ENCODE peak calls at places on chromosomes 6 and 20, in eight cellular contexts. W is H7; R is T-helper 9 cell; O is Calu3; Z is activated CD8-positive, alpha-beta T cell treated with anti-CD3 and anti-CD28 coated beads for 36 hours; F is GM04504; C is stimulated activated CD8-positive, alpha-beta memory T cell treated with anti-CD3 and anti-CD28 coated beads, Interleukin-15, amount 100 ng/mL, for 1 hour; U is hepatocyte. Q is an unnamed sample.

GRCh38 chr6:74892091-74892490 is 313.8 kb downstream of the COL12A1 start:
- DNase-seq in W (no peak), R (no peak), O (no peak), Z (no peak), F (no peak), C (no peak), U (no peak), Q (no peak)

GRCh38 chr6:168035661-168036616 is 38.5 kb downstream of the KIF25 start:
- DNase-seq in W (peak; percentile 51), R (no peak), O (peak; percentile 47), Z (no peak), F (no peak), C (no peak), U (peak; percentile 45), Q (no peak)

GRCh38 chr20:44464514-44464913 is 11.2 kb upstream of the TTPAL start:
- DNase-seq in W (no peak), R (no peak), O (no peak), Z (no peak), F (no peak), C (no peak), U (no peak), Q (no peak)

GRCh38 chr20:23679448-23680092 is 9.3 kb downstream of the CST4 start:
- DNase-seq in W (no peak), R (no peak), O (no peak), Z (no peak), F (no peak), C (no peak), U (no peak), Q (no peak)

GRCh38 chr6:105178110-105178509 is 1.7 kb downstream of the POPDC3 start:
- DNase-seq in W (no peak), R (no peak), O (no peak), Z (no peak), F (peak; percentile 86), C (no peak), U (no peak), Q (no peak)

GRCh38 chr6:21752054-21752811 is 158.7 kb downstream of the SOX4 start:
- DNase-seq in W (no peak), R (no peak), O (no peak), Z (no peak), F (no peak), C (no peak), U (no peak), Q (no peak)

GRCh38 chr6:122871079-122871478 is 82.0 kb downstream of the SMPDL3A start:
- DNase-seq in W (no peak), R (no peak), O (no peak), Z (no peak), F (no peak), C (no peak), U (no peak), Q (no peak)

GRCh38 chr6:138410048-138410735 is 6.2 kb downstream of the HEBP2 start:
- DNase-seq in W (no peak), R (no peak), O (no peak), Z (no peak), F (peak; percentile 31), C (no peak), U (no peak), Q (no peak)

GRCh38 chr6:147040041-147040440 is 164.2 kb upstream of the STXBP5 start:
- DNase-seq in W (no peak), R (no peak), O (no peak), Z (no peak), F (no peak), C (no peak), U (no peak), Q (no peak)

GRCh38 chr6:156582509-156582992 is 194.6 kb upstream of the ARID1B start:
- DNase-seq in W (no peak), R (no peak), O (no peak), Z (no peak), F (no peak), C (no peak), U (no peak), Q (no peak)

GRCh38 chr6:40962241-40962640 is 76.8 kb downstream of the UNC5CL start:
- DNase-seq in W (no peak), R (no peak), O (peak; percentile 50), Z (peak; percentile 41), F (peak; percentile 93), C (no peak), U (no peak), Q (no peak)

GRCh38 chr20:675453-676314 is at the start of gene SCRT2:
- DNase-seq in W (peak; percentile 97), R (peak; percentile 56), O (peak; percentile 77), Z (peak; percentile 59), F (peak; percentile 54), C (peak; percentile 27), U (peak; percentile 92), Q (peak; percentile 22)

GRCh38 chr6:5497896-5498578 is 236.7 kb downstream of the FARS2 start:
- DNase-seq in W (no peak), R (no peak), O (no peak), Z (no peak), F (peak; percentile 87), C (no peak), U (no peak), Q (no peak)

GRCh38 chr6:10316327-10316726 is 98.5 kb downstream of the TFAP2A start:
- DNase-seq in W (no peak), R (no peak), O (peak; percentile 67), Z (no peak), F (peak; percentile 83), C (no peak), U (peak; percentile 51), Q (no peak)

GRCh38 chr6:92777146-92777740 is 642.1 kb downstream of the EPHA7 start:
- DNase-seq in W (peak; percentile 4), R (no peak), O (no peak), Z (no peak), F (no peak), C (no peak), U (peak; percentile 61), Q (no peak)

GRCh38 chr6:157528931-157529653 is 148.1 kb downstream of the ZDHHC14 start:
- DNase-seq in W (no peak), R (no peak), O (peak; percentile 15), Z (no peak), F (no peak), C (no peak), U (peak; percentile 33), Q (no peak)

GRCh38 chr6:18206591-18206990 is 51.4 kb downstream of the KDM1B start:
- DNase-seq in W (no peak), R (no peak), O (no peak), Z (no peak), F (no peak), C (no peak), U (no peak), Q (no peak)

Q was measured in NCI-H1048.